ENCODE peak calls at places on chromosome 5, in six cellular contexts. Q is Calu3; L is EH; F is stimulated activated CD8-positive, alpha-beta memory T cell treated with anti-CD3 and anti-CD28 coated beads, Interleukin-15, amount 100 ng/mL, for 1 hour; Y is GM19239; P is COR-L47. A is an unnamed sample.

GRCh38 chr5:37637165-37637845 is 202.5 kb downstream of the GDNF start:
- DNase-seq in Q (no peak), L (peak), F (no peak), Y (no peak), P (no peak), A (peak)

GRCh38 chr5:119743927-119744326 is 114.6 kb downstream of the FAM170A start:
- DNase-seq in Q (peak), L (peak), F (no peak), Y (peak), P (peak), A (peak)

GRCh38 chr5:154367101-154367500 is 78.7 kb upstream of the SAP30L start:
- DNase-seq in Q (no peak), L (peak), F (no peak), Y (no peak), P (no peak), A (peak)

GRCh38 chr5:177370488-177371119 is 12.9 kb downstream of the RGS14 start:
- DNase-seq in Q (peak), L (peak), F (peak), Y (peak), P (peak), A (peak)

GRCh38 chr5:119301947-119302346 is 53.9 kb upstream of the TNFAIP8 start:
- DNase-seq in Q (no peak), L (no peak), F (no peak), Y (no peak), P (no peak), A (no peak)

GRCh38 chr5:52837068-52837467 is 49.4 kb downstream of the ITGA1 start:
- DNase-seq in Q (no peak), L (peak), F (no peak), Y (no peak), P (no peak), A (no peak)

GRCh38 chr5:80182802-80183645 is 72.8 kb downstream of the SERINC5 start:
- DNase-seq in Q (peak), L (no peak), F (no peak), Y (no peak), P (no peak), A (no peak)

GRCh38 chr5:141941307-141941706 is 16.7 kb downstream of the PCDH12 start:
- DNase-seq in Q (no peak), L (peak), F (no peak), Y (no peak), P (no peak), A (peak)

GRCh38 chr5:149445739-149446369 is 66.8 kb upstream of the IL17B start:
- DNase-seq in Q (no peak), L (peak), F (no peak), Y (no peak), P (peak), A (peak)

GRCh38 chr5:74492230-74492629 is 148.3 kb downstream of the ENC1 start:
- DNase-seq in Q (no peak), L (peak), F (no peak), Y (no peak), P (no peak), A (no peak)

GRCh38 chr5:132422720-132423442 is 53.4 kb downstream of the SLC22A5 start:
- DNase-seq in Q (peak), L (peak), F (no peak), Y (no peak), P (no peak), A (peak)

GRCh38 chr5:21701317-21701716 is 1151.8 kb downstream of the CDH12 start:
- DNase-seq in Q (no peak), L (no peak), F (no peak), Y (no peak), P (no peak), A (no peak)

GRCh38 chr5:11268894-11269293 is 507.9 kb upstream of the DAP start:
- DNase-seq in Q (no peak), L (no peak), F (no peak), Y (no peak), P (peak), A (no peak)

GRCh38 chr5:36726317-36726716 is 119.9 kb downstream of the SLC1A3 start:
- DNase-seq in Q (no peak), L (no peak), F (no peak), Y (no peak), P (no peak), A (no peak)

GRCh38 chr5:96379862-96380261 is 53.2 kb downstream of the PCSK1 start:
- DNase-seq in Q (no peak), L (no peak), F (no peak), Y (no peak), P (no peak), A (no peak)

GRCh38 chr5:95892784-95893354 is 68.8 kb downstream of the ELL2 start:
- DNase-seq in Q (peak), L (peak), F (no peak), Y (peak), P (peak), A (peak)

GRCh38 chr5:78552729-78553341 is 95.7 kb downstream of the LHFPL2 start:
- DNase-seq in Q (no peak), L (no peak), F (no peak), Y (no peak), P (no peak), A (no peak)

GRCh38 chr5:67992919-67993318 is 222.6 kb upstream of the PIK3R1 start:
- DNase-seq in Q (no peak), L (peak), F (no peak), Y (no peak), P (no peak), A (peak)

GRCh38 chr5:175569701-175570100 is 88.2 kb upstream of the HRH2 start:
- DNase-seq in Q (no peak), L (no peak), F (no peak), Y (no peak), P (no peak), A (no peak)

GRCh38 chr5:321233-321725 is at the start of gene AHRR:
- DNase-seq in Q (peak), L (peak), F (no peak), Y (peak), P (peak), A (peak)

GRCh38 chr5:19795218-19795617 is 192.8 kb downstream of the CDH18 start:
- DNase-seq in Q (no peak), L (peak), F (no peak), Y (no peak), P (peak), A (peak)

GRCh38 chr5:169050146-169050571 is 250.8 kb downstream of the SLIT3 start:
- DNase-seq in Q (no peak), L (peak), F (no peak), Y (no peak), P (no peak), A (peak)

GRCh38 chr5:177085985-177086917 is at the start of gene FGFR4:
- DNase-seq in Q (peak), L (peak), F (peak), Y (peak), P (peak), A (peak)

A was measured in EL.